ENCODE peak calls at places on chromosomes 4 and X, in five cellular contexts. E is tibial artery, Z is choroid plexus epithelial cell, F is tibial nerve, A is breast epithelium. W is an unnamed sample.
A peak's percentile ranks its signal among the peaks of the same experiment; 100 is the strongest.

GRCh38 chrX:63979480-63979879 is 194.5 kb upstream of the ARHGEF9 start:
- DNase-seq in F (no peak), A (no peak), E (no peak), Z (no peak), W (no peak)

GRCh38 chrX:130024127-130024526 is 41.7 kb downstream of the BCORL1 start:
- DNase-seq in Z (peak; percentile 62), F (peak; percentile 59), E (peak; percentile 86), A (peak; percentile 51), W (peak; percentile 65)

GRCh38 chr4:42302348-42302747 is 94.9 kb upstream of the SHISA3 start:
- DNase-seq in A (no peak), E (no peak), F (no peak), Z (peak; percentile 4), W (peak; percentile 69)

GRCh38 chr4:70908993-70909556 is 6.9 kb downstream of the MOB1B start:
- DNase-seq in Z (no peak), A (no peak), E (no peak), F (no peak), W (no peak)

GRCh38 chr4:33160126-33160525 is 2440.0 kb downstream of the PCDH7 start:
- DNase-seq in Z (peak; percentile 47), A (no peak), E (no peak), F (no peak), W (peak; percentile 43)

GRCh38 chr4:119106036-119107000 is 29.3 kb upstream of the MYOZ2 start:
- DNase-seq in E (no peak), Z (no peak), F (no peak), A (peak; percentile 54), W (peak; percentile 39)

GRCh38 chrX:103666202-103667107 is 20.0 kb downstream of the MORF4L2 start:
- DNase-seq in A (no peak), F (no peak), Z (no peak), E (no peak), W (no peak)

GRCh38 chr4:48698029-48698901 is 81.8 kb downstream of the FRYL start:
- DNase-seq in A (no peak), E (no peak), Z (peak; percentile 95), F (peak; percentile 45), W (peak; percentile 97)

GRCh38 chr4:187118166-187118565 is 394.5 kb upstream of the FAT1 start:
- DNase-seq in A (no peak), E (no peak), Z (no peak), F (no peak), W (no peak)

GRCh38 chrX:12080265-12080664 is 58.0 kb upstream of the FRMPD4 start:
- DNase-seq in Z (peak; percentile 59), F (no peak), A (no peak), E (no peak), W (peak; percentile 62)

GRCh38 chrX:9355739-9356138 is 109.1 kb upstream of the TBL1X start:
- DNase-seq in F (no peak), Z (no peak), A (no peak), E (no peak), W (no peak)

GRCh38 chr4:83783179-83783578 is 247.3 kb downstream of the GPAT3 start:
- DNase-seq in A (no peak), Z (no peak), E (no peak), F (no peak), W (no peak)

GRCh38 chr4:84965558-84966381 is 720 bp downstream of the WDFY3 start:
- DNase-seq in F (no peak), E (peak; percentile 70), A (no peak), Z (peak; percentile 29), W (peak; percentile 39)

GRCh38 chr4:185740471-185740873 is 71.5 kb downstream of the SORBS2 start:
- DNase-seq in F (no peak), Z (peak; percentile 13), E (no peak), A (no peak), W (no peak)

GRCh38 chrX:22742174-22742573 is 257.6 kb upstream of the DDX53 start:
- DNase-seq in F (no peak), Z (peak; percentile 23), A (no peak), E (no peak), W (peak; percentile 28)

GRCh38 chr4:124806403-124806802 is 93.9 kb upstream of the ANKRD50 start:
- DNase-seq in Z (no peak), A (no peak), F (no peak), E (no peak), W (no peak)

GRCh38 chrX:126770179-126770578 is 49.4 kb upstream of the PRR32 start:
- DNase-seq in A (no peak), F (no peak), E (no peak), Z (no peak), W (peak; percentile 57)

GRCh38 chr4:139461022-139461421 is 7.1 kb downstream of the RAB33B start:
- DNase-seq in E (peak; percentile 73), Z (no peak), F (no peak), A (no peak), W (no peak)

GRCh38 chr4:158314756-158315487 is 104.6 kb downstream of the TMEM144 start:
- DNase-seq in E (no peak), Z (peak; percentile 98), A (no peak), F (no peak), W (peak; percentile 90)

GRCh38 chr4:75685546-75686189 is 12.5 kb upstream of the G3BP2 start:
- DNase-seq in A (no peak), E (no peak), F (no peak), Z (no peak), W (no peak)

GRCh38 chrX:145552643-145553042 is 265.0 kb upstream of the SLITRK2 start:
- DNase-seq in F (no peak), Z (no peak), A (no peak), E (no peak), W (peak; percentile 20)
- TF ChIP-seq CTCF in F (no peak), Z (no peak), A (no peak), E (no peak), W (peak; percentile 30)

GRCh38 chrX:110415440-110416167 is 57.0 kb downstream of the RTL9 start:
- DNase-seq in Z (no peak), A (no peak), F (no peak), E (no peak), W (no peak)

GRCh38 chrX:110420771-110421498 is 62.3 kb downstream of the RTL9 start:
- DNase-seq in F (no peak), A (no peak), E (no peak), Z (peak; percentile 12), W (peak; percentile 36)

GRCh38 chrX:110418857-110419249 is 60.2 kb downstream of the RTL9 start:
- DNase-seq in F (no peak), E (no peak), Z (peak; percentile 39), A (no peak), W (no peak)

GRCh38 chrX:110417128-110417527 is 58.5 kb downstream of the RTL9 start:
- DNase-seq in F (no peak), Z (no peak), A (no peak), E (no peak), W (no peak)

DNA sequence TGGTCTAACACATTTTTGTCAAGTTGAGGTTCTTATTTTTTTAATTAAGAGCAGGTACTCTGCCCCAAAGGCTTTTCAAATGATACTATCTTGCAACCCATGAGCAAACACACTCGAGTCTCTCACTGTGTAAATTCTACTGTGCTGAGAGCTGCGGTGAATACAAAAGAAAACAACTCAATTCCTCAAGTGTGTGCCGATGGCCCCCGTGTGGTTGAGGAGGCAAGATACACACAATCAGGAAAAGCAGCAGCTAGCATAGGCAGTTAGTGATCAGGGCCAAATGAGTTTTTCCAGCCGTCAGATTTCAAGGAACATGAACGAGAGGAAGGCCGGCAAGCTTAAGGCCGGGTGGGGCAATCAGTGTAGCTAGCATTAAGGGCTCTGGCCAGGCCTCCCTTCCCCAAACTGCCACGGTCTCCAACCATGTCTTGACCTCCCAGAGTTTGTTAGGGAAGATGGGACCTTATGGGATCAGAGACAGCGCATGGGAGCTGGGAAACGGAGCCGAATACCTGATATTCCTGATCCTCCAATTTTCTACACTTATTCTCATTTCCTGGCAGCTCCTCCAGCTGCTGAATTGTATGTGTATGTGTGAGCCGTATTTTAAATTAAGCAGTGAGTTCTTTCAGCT is 59.7 kb downstream of the RTL9 start:
- DNase-seq in F (no peak), E (no peak), A (no peak), Z (peak; percentile 76), W (no peak)
- TF ChIP-seq CTCF in F (peak; percentile 47), E (peak; percentile 20), A (peak; percentile 14), Z (peak; percentile 72), W (no peak)

DNA sequence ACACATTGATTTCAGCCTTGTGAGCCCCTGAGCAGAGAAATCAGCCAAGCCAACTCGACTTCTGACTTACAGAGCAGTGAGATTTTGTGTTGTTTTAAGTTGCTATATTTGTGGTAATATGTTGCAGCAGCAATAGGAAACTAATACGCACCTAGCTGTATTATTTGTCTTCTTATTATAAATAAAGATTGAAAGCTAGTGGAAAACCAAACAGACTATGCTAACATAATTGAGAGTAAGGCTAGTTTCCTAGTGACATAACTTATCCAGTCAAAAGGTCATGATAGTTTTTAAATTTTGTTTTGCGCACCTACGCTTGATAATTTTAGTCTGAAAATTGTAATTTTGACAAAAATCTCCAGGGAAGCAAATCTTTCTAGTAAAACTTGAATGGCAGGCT is 145.7 kb upstream of the HCCS start:
- DNase-seq in F (no peak), A (no peak), Z (no peak), E (no peak), W (no peak)
- TF ChIP-seq CTCF in F (no peak), A (no peak), Z (no peak), E (no peak), W (no peak)

GRCh38 chr4:152537881-152538280 is 2.0 kb upstream of the FBXW7 start:
- DNase-seq in A (no peak), F (no peak), Z (no peak), E (no peak), W (no peak)

GRCh38 chr4:152534541-152535231 is 1.2 kb downstream of the FBXW7 start:
- DNase-seq in Z (peak; percentile 27), F (no peak), E (peak; percentile 70), A (no peak), W (peak; percentile 25)

GRCh38 chr4:152535903-152536544 is at the start of gene FBXW7:
- DNase-seq in A (peak; percentile 98), E (peak; percentile 99), Z (peak; percentile 99), F (peak; percentile 98), W (peak; percentile 99)

GRCh38 chr4:152535236-152535902 is 523 bp downstream of the FBXW7 start:
- DNase-seq in Z (no peak), A (no peak), E (peak; percentile 68), F (no peak), W (no peak)

GRCh38 chr4:152536545-152537182 is 772 bp upstream of the FBXW7 start:
- DNase-seq in F (no peak), E (peak; percentile 67), Z (peak; percentile 65), A (no peak), W (peak; percentile 58)
- TF ChIP-seq CTCF in F (no peak), E (no peak), Z (no peak), A (no peak), W (no peak)

GRCh38 chrX:42290608-42291007 is 367.3 kb upstream of the CASK start:
- DNase-seq in F (no peak), Z (peak; percentile 16), A (no peak), E (no peak), W (peak; percentile 31)
- TF ChIP-seq CTCF in F (no peak), Z (peak; percentile 30), A (no peak), E (no peak), W (peak; percentile 16)